ENCODE peak calls at places on chromosomes 1 and 21, in nine cellular contexts. N is aorta; Z is NCI-H345; E is suprapubic skin; T is NCI-H524; J is activated naive CD4-positive, alpha-beta T cell; C is right lobe of liver; V is neural crest cell; U is GM23248. X is an unnamed sample.

GRCh38 chr1:111570781-111571181 is 48.8 kb upstream of the RAP1A start:
- DNase-seq in N (no peak), Z (no peak), E (no peak), T (no peak), J (no peak), C (no peak), V (peak), U (peak), X (no peak)

GRCh38 chr1:156709743-156710489 is 4.5 kb upstream of the CRABP2 start:
- DNase-seq in N (peak), Z (no peak), E (peak), T (peak), J (no peak), C (no peak), V (no peak), U (peak), X (peak)

GRCh38 chr1:8858112-8858668 is 20.3 kb downstream of the ENO1 start:
- DNase-seq in N (no peak), Z (no peak), E (no peak), T (no peak), J (no peak), C (no peak), V (no peak), U (no peak), X (peak)

GRCh38 chr1:67880056-67880601 is 46.9 kb upstream of the GNG12 start:
- DNase-seq in N (no peak), Z (peak), E (no peak), T (no peak), J (no peak), C (no peak), V (no peak), U (peak), X (peak)

GRCh38 chr1:42313970-42314369 is 21.1 kb downstream of the FOXJ3 start:
- DNase-seq in N (no peak), Z (no peak), E (no peak), T (no peak), J (no peak), C (no peak), V (no peak), U (no peak), X (no peak)

GRCh38 chr1:203025721-203026665 is at the start of gene PPFIA4:
- DNase-seq in N (peak), Z (peak), E (peak), T (peak), J (peak), C (peak), V (peak), U (peak), X (peak)

GRCh38 chr1:230735447-230735846 is 11.7 kb upstream of the CAPN9 start:
- DNase-seq in N (no peak), Z (no peak), E (no peak), T (no peak), J (no peak), C (no peak), V (no peak), U (no peak), X (no peak)

GRCh38 chr1:204968946-204969345 is 74.1 kb upstream of the CNTN2 start:
- DNase-seq in N (no peak), Z (no peak), E (no peak), T (no peak), J (no peak), C (no peak), V (no peak), U (no peak), X (no peak)

GRCh38 chr1:13830616-13831280 is 130.8 kb downstream of the PRDM2 start:
- DNase-seq in N (no peak), Z (no peak), E (peak), T (no peak), J (no peak), C (no peak), V (no peak), U (no peak), X (peak)

GRCh38 chr1:39795651-39796050 is 7.0 kb upstream of the BMP8B start:
- DNase-seq in N (no peak), Z (no peak), E (no peak), T (no peak), J (no peak), C (no peak), V (no peak), U (no peak), X (no peak)

GRCh38 chr1:19373206-19374126 is 61.3 kb downstream of the SLC66A1 start:
- DNase-seq in N (peak), Z (no peak), E (no peak), T (no peak), J (no peak), C (no peak), V (no peak), U (peak), X (peak)

GRCh38 chr1:33692216-33693188 is 171.4 kb upstream of the HMGB4 start:
- DNase-seq in N (no peak), Z (no peak), E (no peak), T (no peak), J (no peak), C (no peak), V (no peak), U (no peak), X (no peak)

GRCh38 chr1:95905818-95906395 is 671.9 kb downstream of the RWDD3 start:
- DNase-seq in N (no peak), Z (no peak), E (no peak), T (no peak), J (no peak), C (no peak), V (no peak), U (no peak), X (no peak)

GRCh38 chr21:38798481-38798882 is 7.2 kb upstream of the ETS2 start:
- DNase-seq in N (no peak), Z (peak), E (no peak), T (no peak), J (no peak), C (no peak), V (no peak), U (no peak), X (no peak)

GRCh38 chr1:186620951-186621350 is 59.3 kb downstream of the PTGS2 start:
- DNase-seq in N (no peak), Z (no peak), E (no peak), T (no peak), J (no peak), C (no peak), V (no peak), U (peak), X (peak)

GRCh38 chr1:23200885-23201284 is 16.4 kb downstream of the HTR1D start:
- DNase-seq in N (no peak), Z (no peak), E (no peak), T (no peak), J (no peak), C (no peak), V (no peak), U (no peak), X (no peak)

GRCh38 chr1:241286486-241286885 is 70.5 kb downstream of the RGS7 start:
- DNase-seq in N (no peak), Z (no peak), E (no peak), T (no peak), J (no peak), C (no peak), V (no peak), U (no peak), X (no peak)

GRCh38 chr1:55993608-55994251 is 585.6 kb downstream of the PLPP3 start:
- DNase-seq in N (no peak), Z (no peak), E (no peak), T (no peak), J (no peak), C (no peak), V (no peak), U (no peak), X (peak)

GRCh38 chr21:22235866-22236590 is 1237.8 kb downstream of the NCAM2 start:
- DNase-seq in N (no peak), Z (no peak), E (no peak), T (no peak), J (no peak), C (no peak), V (no peak), U (no peak), X (no peak)

GRCh38 chr21:28972398-28972797 is 20.3 kb downstream of the LTN1 start:
- DNase-seq in N (no peak), Z (no peak), E (no peak), T (no peak), J (no peak), C (no peak), V (no peak), U (no peak), X (no peak)

GRCh38 chr1:85199667-85200366 is 999 bp downstream of the SYDE2 start:
- DNase-seq in N (no peak), Z (no peak), E (no peak), T (no peak), J (no peak), C (no peak), V (no peak), U (no peak), X (no peak)

GRCh38 chr1:50978144-50978851 is 8.3 kb downstream of the CDKN2C start:
- DNase-seq in N (peak), Z (peak), E (no peak), T (peak), J (no peak), C (peak), V (peak), U (peak), X (peak)

GRCh38 chr21:31682625-31683024 is 23.1 kb downstream of the SOD1 start:
- DNase-seq in N (no peak), Z (no peak), E (no peak), T (no peak), J (no peak), C (no peak), V (no peak), U (no peak), X (no peak)

GRCh38 chr1:84152649-84153056 is 8.6 kb downstream of the PRKACB start:
- DNase-seq in N (no peak), Z (no peak), E (no peak), T (no peak), J (no peak), C (no peak), V (no peak), U (no peak), X (no peak)

GRCh38 chr21:42002421-42002958 is 7.7 kb downstream of the ZBTB21 start:
- DNase-seq in N (no peak), Z (no peak), E (no peak), T (no peak), J (no peak), C (no peak), V (no peak), U (peak), X (peak)

GRCh38 chr21:25872271-25872670 is 137.5 kb downstream of the GABPA start:
- DNase-seq in N (no peak), Z (no peak), E (no peak), T (no peak), J (no peak), C (no peak), V (no peak), U (no peak), X (no peak)